ENCODE peak calls at places on chromosome 1, in nine cellular contexts. One of them, this sample, is unnamed.

GRCh38 chr1:171800850-171801249 is 19.4 kb downstream of the METTL13 start:
- DNase-seq in cardiac fibroblast: no peak
- DNase-seq in MCF 10A: no peak
- DNase-seq in HepG2: no peak
- DNase-seq in astrocyte of the cerebellum: no peak
- DNase-seq in psoas muscle: no peak
- DNase-seq in NB4: no peak
- DNase-seq in IMR-90: no peak
- DNase-seq in tibial nerve: no peak
- DNase-seq in this sample: no peak

GRCh38 chr1:23910144-23910543 is 3.0 kb downstream of the CNR2 start:
- DNase-seq in cardiac fibroblast: no peak
- DNase-seq in MCF 10A: no peak
- DNase-seq in HepG2: no peak
- DNase-seq in astrocyte of the cerebellum: no peak
- DNase-seq in psoas muscle: no peak
- DNase-seq in NB4: peak; percentile 24
- DNase-seq in IMR-90: no peak
- DNase-seq in tibial nerve: no peak
- DNase-seq in this sample: no peak

GRCh38 chr1:1215881-1216605 is 2.1 kb upstream of the TNFRSF4 start:
- DNase-seq in cardiac fibroblast: no peak
- DNase-seq in MCF 10A: no peak
- DNase-seq in HepG2: no peak
- DNase-seq in astrocyte of the cerebellum: no peak
- DNase-seq in psoas muscle: no peak
- DNase-seq in NB4: no peak
- DNase-seq in IMR-90: no peak
- DNase-seq in tibial nerve: no peak
- DNase-seq in this sample: no peak

GRCh38 chr1:223201967-223202366 is 58.9 kb upstream of the TLR5 start:
- DNase-seq in cardiac fibroblast: no peak
- DNase-seq in MCF 10A: peak; percentile 84
- DNase-seq in HepG2: no peak
- DNase-seq in astrocyte of the cerebellum: no peak
- DNase-seq in psoas muscle: no peak
- DNase-seq in NB4: no peak
- DNase-seq in IMR-90: no peak
- DNase-seq in tibial nerve: no peak
- DNase-seq in this sample: peak; percentile 49

GRCh38 chr1:202811296-202812175 is 782 bp downstream of the PCAT6 start:
- DNase-seq in cardiac fibroblast: peak; percentile 18
- DNase-seq in MCF 10A: no peak
- DNase-seq in HepG2: peak; percentile 29
- DNase-seq in astrocyte of the cerebellum: no peak
- DNase-seq in psoas muscle: peak; percentile 27
- DNase-seq in NB4: peak; percentile 52
- DNase-seq in IMR-90: peak; percentile 13
- DNase-seq in tibial nerve: no peak
- DNase-seq in this sample: peak; percentile 14

GRCh38 chr1:213560226-213560625 is 427.5 kb upstream of the PROX1 start:
- DNase-seq in cardiac fibroblast: no peak
- DNase-seq in MCF 10A: no peak
- DNase-seq in HepG2: no peak
- DNase-seq in astrocyte of the cerebellum: no peak
- DNase-seq in psoas muscle: no peak
- DNase-seq in NB4: no peak
- DNase-seq in IMR-90: no peak
- DNase-seq in tibial nerve: no peak
- DNase-seq in this sample: no peak

GRCh38 chr1:95407864-95408291 is 173.9 kb downstream of the RWDD3 start:
- DNase-seq in cardiac fibroblast: no peak
- DNase-seq in MCF 10A: no peak
- DNase-seq in HepG2: no peak
- DNase-seq in astrocyte of the cerebellum: no peak
- DNase-seq in psoas muscle: no peak
- DNase-seq in NB4: no peak
- DNase-seq in IMR-90: no peak
- DNase-seq in tibial nerve: peak; percentile 4
- DNase-seq in this sample: no peak

GRCh38 chr1:150836129-150836773 is 28.2 kb upstream of the CTSK start:
- DNase-seq in cardiac fibroblast: peak; percentile 28
- DNase-seq in MCF 10A: no peak
- DNase-seq in HepG2: no peak
- DNase-seq in astrocyte of the cerebellum: peak; percentile 3
- DNase-seq in psoas muscle: no peak
- DNase-seq in NB4: no peak
- DNase-seq in IMR-90: peak; percentile 3
- DNase-seq in tibial nerve: no peak
- DNase-seq in this sample: no peak

GRCh38 chr1:100164226-100164625 is 13.8 kb downstream of the LRRC39 start:
- DNase-seq in cardiac fibroblast: peak; percentile 86
- DNase-seq in MCF 10A: no peak
- DNase-seq in HepG2: no peak
- DNase-seq in astrocyte of the cerebellum: peak; percentile 57
- DNase-seq in psoas muscle: no peak
- DNase-seq in NB4: no peak
- DNase-seq in IMR-90: peak; percentile 67
- DNase-seq in tibial nerve: no peak
- DNase-seq in this sample: no peak

GRCh38 chr1:237255071-237255470 is 213.1 kb downstream of the RYR2 start:
- DNase-seq in cardiac fibroblast: no peak
- DNase-seq in MCF 10A: no peak
- DNase-seq in HepG2: no peak
- DNase-seq in astrocyte of the cerebellum: no peak
- DNase-seq in psoas muscle: no peak
- DNase-seq in NB4: no peak
- DNase-seq in IMR-90: no peak
- DNase-seq in tibial nerve: no peak
- DNase-seq in this sample: no peak

GRCh38 chr1:237244778-237245177 is 202.8 kb downstream of the RYR2 start:
- DNase-seq in cardiac fibroblast: no peak
- DNase-seq in MCF 10A: no peak
- DNase-seq in HepG2: no peak
- DNase-seq in astrocyte of the cerebellum: no peak
- DNase-seq in psoas muscle: no peak
- DNase-seq in NB4: no peak
- DNase-seq in IMR-90: no peak
- DNase-seq in tibial nerve: no peak
- DNase-seq in this sample: no peak

GRCh38 chr1:237249120-237249519 is 207.1 kb downstream of the RYR2 start:
- DNase-seq in cardiac fibroblast: no peak
- DNase-seq in MCF 10A: no peak
- DNase-seq in HepG2: no peak
- DNase-seq in astrocyte of the cerebellum: no peak
- DNase-seq in psoas muscle: no peak
- DNase-seq in NB4: no peak
- DNase-seq in IMR-90: no peak
- DNase-seq in tibial nerve: no peak
- DNase-seq in this sample: no peak

DNA sequence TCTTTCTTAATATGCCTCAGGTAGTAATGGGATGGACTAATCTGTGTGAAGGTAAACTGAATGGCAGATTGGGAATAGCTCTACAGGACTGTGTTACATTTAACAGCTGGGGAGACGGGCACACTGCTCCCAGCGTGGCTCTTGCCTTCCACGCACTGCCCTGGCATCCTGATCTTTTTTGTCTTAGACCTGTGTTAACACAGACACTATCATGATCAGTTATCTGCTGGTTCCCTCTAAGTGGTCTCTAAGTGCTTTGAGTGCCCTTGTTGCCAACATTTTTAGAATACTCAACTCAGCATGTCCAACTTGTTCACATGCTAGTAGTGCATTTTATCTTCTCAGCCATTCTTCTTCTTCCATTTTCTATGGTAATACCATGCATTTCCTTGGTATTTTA is 208.1 kb downstream of the RYR2 start:
- DNase-seq in cardiac fibroblast: no peak
- DNase-seq in MCF 10A: no peak
- DNase-seq in HepG2: no peak
- DNase-seq in astrocyte of the cerebellum: no peak
- DNase-seq in psoas muscle: no peak
- DNase-seq in NB4: no peak
- DNase-seq in IMR-90: no peak
- DNase-seq in tibial nerve: no peak
- DNase-seq in this sample: no peak
- TF ChIP-seq CTCF in cardiac fibroblast: no peak
- TF ChIP-seq CTCF in MCF 10A: no peak
- TF ChIP-seq CTCF in HepG2: no peak
- TF ChIP-seq CTCF in astrocyte of the cerebellum: no peak
- TF ChIP-seq CTCF in psoas muscle: no peak
- TF ChIP-seq CTCF in NB4: no peak
- TF ChIP-seq CTCF in IMR-90: no peak
- TF ChIP-seq CTCF in tibial nerve: no peak
- TF ChIP-seq CTCF in this sample: no peak

GRCh38 chr1:147273409-147274307 is 31.2 kb downstream of the CHD1L start:
- DNase-seq in cardiac fibroblast: peak; percentile 84
- DNase-seq in MCF 10A: peak; percentile 92
- DNase-seq in HepG2: peak; percentile 56
- DNase-seq in astrocyte of the cerebellum: peak; percentile 68
- DNase-seq in psoas muscle: no peak
- DNase-seq in NB4: peak; percentile 64
- DNase-seq in IMR-90: peak; percentile 87
- DNase-seq in tibial nerve: peak; percentile 65
- DNase-seq in this sample: peak; percentile 65
- TF ChIP-seq CTCF in cardiac fibroblast: peak; percentile 11
- TF ChIP-seq CTCF in MCF 10A: peak; percentile 37
- TF ChIP-seq CTCF in HepG2: peak; percentile 54
- TF ChIP-seq CTCF in astrocyte of the cerebellum: peak; percentile 34
- TF ChIP-seq CTCF in psoas muscle: peak; percentile 47
- TF ChIP-seq CTCF in NB4: peak; percentile 40
- TF ChIP-seq CTCF in IMR-90: peak; percentile 59
- TF ChIP-seq CTCF in tibial nerve: peak; percentile 42
- TF ChIP-seq CTCF in this sample: peak; percentile 21

GRCh38 chr1:227903061-227903521 is 44.6 kb downstream of the WNT9A start:
- DNase-seq in cardiac fibroblast: no peak
- DNase-seq in MCF 10A: no peak
- DNase-seq in HepG2: no peak
- DNase-seq in astrocyte of the cerebellum: no peak
- DNase-seq in psoas muscle: peak; percentile 9
- DNase-seq in NB4: no peak
- DNase-seq in IMR-90: no peak
- DNase-seq in tibial nerve: no peak
- DNase-seq in this sample: no peak

GRCh38 chr1:227901239-227901905 is 46.4 kb downstream of the WNT9A start:
- DNase-seq in cardiac fibroblast: no peak
- DNase-seq in MCF 10A: no peak
- DNase-seq in HepG2: no peak
- DNase-seq in astrocyte of the cerebellum: no peak
- DNase-seq in psoas muscle: peak; percentile 7
- DNase-seq in NB4: no peak
- DNase-seq in IMR-90: no peak
- DNase-seq in tibial nerve: no peak
- DNase-seq in this sample: no peak

GRCh38 chr1:227902641-227902990 is 45.1 kb downstream of the WNT9A start:
- DNase-seq in cardiac fibroblast: no peak
- DNase-seq in MCF 10A: no peak
- DNase-seq in HepG2: no peak
- DNase-seq in astrocyte of the cerebellum: no peak
- DNase-seq in psoas muscle: peak; percentile 12
- DNase-seq in NB4: no peak
- DNase-seq in IMR-90: no peak
- DNase-seq in tibial nerve: no peak
- DNase-seq in this sample: no peak

GRCh38 chr1:227900571-227901051 is 47.1 kb downstream of the WNT9A start:
- DNase-seq in cardiac fibroblast: no peak
- DNase-seq in MCF 10A: no peak
- DNase-seq in HepG2: no peak
- DNase-seq in astrocyte of the cerebellum: no peak
- DNase-seq in psoas muscle: no peak
- DNase-seq in NB4: no peak
- DNase-seq in IMR-90: no peak
- DNase-seq in tibial nerve: no peak
- DNase-seq in this sample: no peak

GRCh38 chr1:227901906-227902640 is 45.7 kb downstream of the WNT9A start:
- DNase-seq in cardiac fibroblast: peak; percentile 31
- DNase-seq in MCF 10A: peak; percentile 43
- DNase-seq in HepG2: peak; percentile 16
- DNase-seq in astrocyte of the cerebellum: no peak
- DNase-seq in psoas muscle: no peak
- DNase-seq in NB4: no peak
- DNase-seq in IMR-90: peak; percentile 11
- DNase-seq in tibial nerve: no peak
- DNase-seq in this sample: no peak
- TF ChIP-seq CTCF in cardiac fibroblast: no peak
- TF ChIP-seq CTCF in MCF 10A: peak; percentile 19
- TF ChIP-seq CTCF in HepG2: no peak
- TF ChIP-seq CTCF in astrocyte of the cerebellum: peak; percentile 21
- TF ChIP-seq CTCF in psoas muscle: no peak
- TF ChIP-seq CTCF in NB4: no peak
- TF ChIP-seq CTCF in IMR-90: no peak
- TF ChIP-seq CTCF in tibial nerve: no peak
- TF ChIP-seq CTCF in this sample: no peak

DNA sequence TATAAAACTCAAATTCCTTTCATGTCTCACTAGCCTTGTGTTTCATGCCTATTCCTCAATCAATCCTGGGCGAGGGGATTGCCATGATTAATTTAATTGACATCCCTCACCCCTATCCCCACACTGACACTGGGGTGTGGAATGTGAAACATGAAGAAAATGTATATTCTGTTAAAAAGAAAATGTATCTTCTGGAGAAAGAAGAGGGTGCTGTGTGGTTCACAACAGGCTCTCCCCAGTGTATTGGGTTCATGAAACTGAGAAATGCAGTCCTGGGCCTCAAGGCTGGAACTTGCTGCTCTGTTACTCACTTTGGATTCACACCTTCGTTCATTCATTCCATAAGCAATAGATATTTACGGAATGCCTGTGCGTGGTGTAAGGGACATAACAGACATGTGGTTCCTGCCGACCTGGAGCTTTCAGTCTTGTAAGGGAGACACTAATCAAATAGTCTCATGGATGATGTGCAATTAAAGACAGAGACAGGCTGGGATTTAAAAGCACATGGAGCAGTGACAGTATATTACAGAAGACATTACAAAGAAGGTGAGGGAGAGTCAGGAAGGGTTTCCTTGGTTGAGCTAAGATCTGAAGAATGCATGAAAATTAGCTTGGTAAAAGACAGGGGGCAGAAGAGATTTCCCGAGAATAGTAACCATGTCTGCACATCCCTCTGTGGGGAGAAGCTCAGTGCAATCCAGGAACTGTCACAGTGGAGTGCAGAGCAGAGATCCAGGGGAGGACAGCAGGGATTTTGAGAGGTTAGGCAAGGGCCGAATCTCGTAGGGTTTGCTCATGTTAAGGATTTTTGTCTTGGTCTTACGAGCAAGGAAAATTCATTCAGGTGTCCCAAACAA is 32.2 kb downstream of the SERTAD4 start:
- DNase-seq in cardiac fibroblast: peak; percentile 26
- DNase-seq in MCF 10A: no peak
- DNase-seq in HepG2: no peak
- DNase-seq in astrocyte of the cerebellum: no peak
- DNase-seq in psoas muscle: no peak
- DNase-seq in NB4: no peak
- DNase-seq in IMR-90: no peak
- DNase-seq in tibial nerve: no peak
- DNase-seq in this sample: no peak
- TF ChIP-seq CTCF in cardiac fibroblast: no peak
- TF ChIP-seq CTCF in MCF 10A: no peak
- TF ChIP-seq CTCF in HepG2: no peak
- TF ChIP-seq CTCF in astrocyte of the cerebellum: peak; percentile 23
- TF ChIP-seq CTCF in psoas muscle: no peak
- TF ChIP-seq CTCF in NB4: no peak
- TF ChIP-seq CTCF in IMR-90: no peak
- TF ChIP-seq CTCF in tibial nerve: no peak
- TF ChIP-seq CTCF in this sample: no peak